ENCODE peak calls at places on chromosomes 5 and 9, in eight cellular contexts. X is tibial nerve, G is uterus, Z is ovary, N is esophagus squamous epithelium, H is endothelial cell of umbilical vein, F is GM12891, B is body of pancreas. T is an unnamed sample.

GRCh38 chr5:98605010-98605425 is 168.4 kb upstream of the RGMB start:
- DNase-seq in X (no peak), G (no peak), B (no peak), N (no peak), Z (no peak), H (peak), F (no peak), T (no peak)

GRCh38 chr5:172494630-172495505 is 40.5 kb upstream of the SH3PXD2B start:
- DNase-seq in H (no peak), Z (peak), X (no peak), G (no peak), F (no peak), N (no peak), B (no peak), T (no peak)

GRCh38 chr5:121748690-121749089 is 103.0 kb upstream of the FTMT start:
- DNase-seq in X (no peak), G (no peak), H (no peak), N (no peak), Z (no peak), B (no peak), F (no peak), T (no peak)

GRCh38 chr5:79845448-79846197 is 145.4 kb downstream of the MTX3 start:
- DNase-seq in N (no peak), H (no peak), B (no peak), G (no peak), X (peak), Z (no peak), F (no peak), T (no peak)

GRCh38 chr5:56176155-56176798 is 56.9 kb downstream of the ANKRD55 start:
- DNase-seq in Z (no peak), N (no peak), X (no peak), G (peak), B (no peak), H (no peak), F (no peak), T (no peak)

GRCh38 chr5:3077684-3078083 is 326.2 kb upstream of the IRX2 start:
- DNase-seq in H (no peak), Z (no peak), G (no peak), B (no peak), N (no peak), X (no peak), F (no peak), T (no peak)

GRCh38 chr5:133149333-133149732 is 97.5 kb downstream of the HSPA4 start:
- DNase-seq in B (peak), X (no peak), G (no peak), H (no peak), N (no peak), Z (no peak), F (no peak), T (no peak)

GRCh38 chr5:17261075-17261474 is 43.6 kb downstream of the BASP1 start:
- DNase-seq in G (no peak), N (no peak), X (no peak), Z (no peak), H (no peak), B (no peak), F (no peak), T (no peak)

GRCh38 chr5:83095973-83096539 is 18.7 kb downstream of the XRCC4 start:
- DNase-seq in N (no peak), F (no peak), G (no peak), Z (no peak), X (no peak), H (peak), B (no peak), T (peak)

GRCh38 chr5:107948377-107948776 is 277.6 kb upstream of the EFNA5 start:
- DNase-seq in Z (no peak), X (no peak), F (no peak), G (no peak), B (no peak), N (no peak), H (no peak), T (no peak)

DNA sequence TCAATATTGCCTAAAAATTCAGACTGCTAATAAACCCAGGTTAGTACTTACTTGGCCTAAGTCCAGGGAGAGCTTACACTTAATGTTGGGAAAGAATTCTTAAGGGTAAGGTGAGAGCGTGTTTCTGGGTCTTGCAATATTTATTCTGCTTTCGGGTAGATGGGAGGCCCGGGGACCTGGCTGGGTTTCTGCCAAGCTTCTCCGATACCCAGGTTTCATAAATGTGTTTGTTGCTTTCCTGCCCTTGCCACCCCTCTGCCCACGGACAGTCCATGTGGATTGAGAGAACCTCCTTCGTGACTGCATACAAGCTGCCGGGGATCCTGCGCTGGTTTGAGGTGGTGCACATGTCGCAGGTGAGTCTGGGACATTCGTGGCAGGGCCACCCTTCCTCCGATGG is 48.4 kb upstream of the FOXI1 start:
- DNase-seq in F (no peak), B (no peak), H (no peak), N (no peak), Z (no peak), X (no peak), G (no peak), T (no peak)
- TF ChIP-seq POLR2A in F (no peak), B (no peak), H (no peak), N (no peak), Z (no peak), X (no peak), G (no peak), T (no peak)

DNA sequence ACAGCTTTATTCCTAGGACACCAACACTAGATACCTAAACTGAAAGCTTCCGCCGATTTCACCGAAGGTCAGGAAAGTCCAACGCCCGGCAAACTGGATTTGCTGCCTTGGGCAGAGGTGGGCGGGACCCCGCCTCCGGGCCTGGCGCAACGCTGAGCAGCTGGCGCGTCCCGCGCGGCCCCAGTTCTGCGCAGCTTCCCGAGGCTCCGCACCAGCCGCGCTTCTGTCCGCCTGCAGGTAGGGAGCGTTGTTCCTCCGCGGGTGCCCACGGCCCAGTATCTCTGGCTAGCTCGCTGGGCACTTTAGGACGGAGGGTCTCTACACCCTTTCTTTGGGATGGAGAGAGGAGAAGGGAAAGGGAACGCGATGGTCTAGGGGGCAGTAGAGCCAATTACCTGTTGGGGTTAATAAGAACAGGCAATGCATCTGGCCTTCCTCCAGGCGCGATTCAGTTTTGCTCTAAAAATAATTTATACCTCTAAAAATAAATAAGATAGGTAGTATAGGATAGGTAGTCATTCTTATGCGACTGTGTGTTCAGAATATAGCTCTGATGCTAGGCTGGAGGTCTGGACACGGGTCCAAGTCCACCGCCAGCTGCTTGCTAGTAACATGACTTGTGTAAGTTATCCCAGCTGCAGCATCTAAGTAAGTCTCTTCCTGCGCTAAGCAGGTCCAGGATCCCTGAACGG is at the start of gene CD274:
- DNase-seq in F (no peak), X (peak), N (peak), Z (peak), H (peak), G (peak), B (peak), T (peak)
- TF ChIP-seq POLR2A in F (peak), X (no peak), N (peak), Z (peak), H (peak), G (peak), B (peak), T (peak)

DNA sequence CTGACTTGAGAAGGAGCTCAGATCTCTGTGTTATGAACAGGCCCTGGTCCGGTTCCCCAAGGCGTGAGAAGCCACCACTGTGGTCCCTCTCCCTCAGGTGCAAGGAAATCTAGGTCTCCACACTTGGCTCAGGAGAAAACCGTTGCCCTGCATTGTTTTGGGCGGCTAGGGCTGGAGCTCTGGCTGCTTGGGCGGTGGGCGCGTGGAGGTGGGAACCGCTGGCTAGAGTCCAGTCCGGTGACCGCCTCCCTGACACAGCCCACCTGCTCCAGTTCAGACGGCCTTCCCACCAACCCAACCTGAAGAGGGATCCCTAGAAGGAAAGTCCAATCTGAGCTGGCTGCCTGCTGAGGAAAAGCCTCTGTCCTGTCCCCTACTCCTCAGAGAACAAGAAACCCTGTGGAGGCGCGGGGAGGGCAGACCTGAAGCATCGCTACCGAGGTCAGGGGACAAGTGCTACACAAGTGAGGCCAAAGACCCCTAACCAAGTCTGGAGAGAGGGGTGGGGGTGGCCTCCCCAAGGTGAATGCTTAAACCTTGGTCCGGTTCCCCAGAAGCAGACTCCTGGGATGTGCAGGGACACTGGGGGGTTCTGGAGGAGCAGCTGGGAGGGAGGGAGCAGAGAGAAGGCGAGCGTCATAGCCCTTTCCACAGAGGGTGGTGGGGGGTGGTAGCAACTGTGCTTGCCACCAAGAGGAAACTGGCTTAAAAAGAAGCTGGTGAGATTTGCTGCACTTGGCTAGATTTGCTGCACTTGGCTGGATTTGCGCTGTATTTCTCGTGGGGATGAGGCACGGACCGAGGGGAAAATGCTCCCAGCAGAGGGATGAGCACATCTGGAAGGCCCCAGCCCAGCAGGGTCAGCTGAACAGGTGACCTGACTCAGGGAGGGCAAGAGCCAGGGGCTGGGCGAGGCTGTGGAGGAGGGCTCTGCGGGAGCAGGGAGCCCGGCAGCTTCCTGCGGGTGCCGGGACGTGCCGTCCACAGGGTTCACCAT is 65.2 kb downstream of the RAPGEF1 start:
- DNase-seq in B (no peak), H (no peak), F (no peak), N (no peak), X (no peak), Z (no peak), G (no peak), T (no peak)
- TF ChIP-seq POLR2A in B (no peak), H (no peak), F (no peak), N (peak), X (no peak), Z (no peak), G (no peak), T (no peak)

GRCh38 chr5:10627185-10628115 is 63.6 kb downstream of the ANKRD33B start:
- DNase-seq in N (peak), Z (peak), B (peak), X (peak), F (peak), G (peak), H (peak), T (peak)
- TF ChIP-seq POLR2A in N (no peak), Z (no peak), B (no peak), X (no peak), F (peak), G (peak), H (no peak), T (no peak)

T was measured in erythroblast.